ENCODE peak calls at places on chromosomes 12 and 14, in nine cellular contexts. A is AG04450; S is Daoy; P is NCI-H2029; V is Ammon's horn; F is HCT116; O is stimulated activated CD8-positive, alpha-beta memory T cell treated with anti-CD3 and anti-CD28 coated beads, Interleukin-12 subunit alpha, Interleukin-12 subunit beta, amount 100 ng/mL, for 4 hours; T is T-helper 17 cell; M is hippocampal formation. G is an unnamed sample.

GRCh38 chr14:105034314-105035039 is 13.6 kb upstream of the CDCA4 start:
- DNase-seq in A (no peak), O (no peak), S (no peak), M (no peak), F (no peak), T (no peak), V (no peak), P (no peak), G (no peak)

GRCh38 chr12:19946549-19946948 is 421.8 kb upstream of the PDE3A start:
- DNase-seq in V (peak; percentile 57), S (peak; percentile 74), M (no peak), T (no peak), A (peak; percentile 81), P (no peak), O (no peak), F (no peak), G (peak; percentile 92)

GRCh38 chr14:72851660-72852059 is 42.2 kb downstream of the DPF3 start:
- DNase-seq in F (no peak), S (no peak), T (no peak), O (no peak), P (no peak), V (no peak), M (no peak), A (no peak), G (no peak)

GRCh38 chr14:54446201-54446693 is 5.1 kb upstream of the CNIH1 start:
- DNase-seq in A (no peak), F (no peak), M (no peak), V (peak; percentile 25), O (no peak), P (peak; percentile 83), T (no peak), S (no peak), G (no peak)

GRCh38 chr14:100149789-100150611 is 9.4 kb downstream of the DEGS2 start:
- DNase-seq in O (no peak), F (no peak), A (no peak), M (no peak), P (peak; percentile 39), S (no peak), V (no peak), T (no peak), G (no peak)

GRCh38 chr12:3158851-3159465 is 81.8 kb downstream of the TSPAN9 start:
- DNase-seq in F (no peak), O (no peak), T (no peak), V (no peak), P (no peak), A (no peak), M (no peak), S (no peak), G (no peak)

GRCh38 chr14:68608235-68608962 is 184.5 kb downstream of the ZFP36L1 start:
- DNase-seq in S (no peak), A (no peak), T (no peak), O (no peak), V (peak; percentile 77), P (no peak), M (peak; percentile 12), F (no peak), G (no peak)

GRCh38 chr12:123976227-123976826 is 3.3 kb downstream of the ZNF664 start:
- DNase-seq in F (no peak), P (no peak), M (no peak), V (no peak), O (no peak), T (no peak), A (no peak), S (no peak), G (no peak)

GRCh38 chr14:52876311-52876710 is 74.5 kb downstream of the FERMT2 start:
- DNase-seq in O (no peak), S (no peak), P (no peak), T (no peak), M (no peak), F (no peak), V (no peak), A (no peak), G (no peak)

GRCh38 chr12:93677195-93678064 is at the start of gene CRADD:
- DNase-seq in M (peak; percentile 97), T (peak; percentile 73), S (peak; percentile 95), V (peak; percentile 96), F (peak; percentile 97), P (peak; percentile 93), A (peak; percentile 97), O (peak; percentile 69), G (peak; percentile 98)

GRCh38 chr12:82870825-82871377 is 184.2 kb downstream of the TMTC2 start:
- DNase-seq in O (no peak), S (no peak), P (no peak), V (peak; percentile 31), F (no peak), M (peak; percentile 58), A (no peak), T (no peak), G (no peak)

GRCh38 chr12:23169012-23170003 is 544.3 kb downstream of the ETNK1 start:
- DNase-seq in O (no peak), T (no peak), S (no peak), A (no peak), P (no peak), V (no peak), M (no peak), F (no peak), G (no peak)

GRCh38 chr12:89695100-89695499 is 13.5 kb downstream of the ATP2B1 start:
- DNase-seq in V (no peak), T (no peak), M (no peak), O (no peak), A (peak; percentile 11), P (no peak), S (peak; percentile 59), F (no peak), G (no peak)

GRCh38 chr12:6114476-6114870 is 10.0 kb downstream of the VWF start:
- DNase-seq in P (no peak), O (no peak), A (no peak), S (no peak), V (no peak), T (no peak), F (no peak), M (no peak), G (no peak)

GRCh38 chr14:24630872-24631477 is 3.0 kb downstream of the GZMB start:
- DNase-seq in P (peak; percentile 83), S (no peak), A (no peak), T (no peak), V (no peak), O (no peak), M (no peak), F (no peak), G (no peak)

GRCh38 chr14:56196274-56196673 is 78.1 kb downstream of the PELI2 start:
- DNase-seq in F (no peak), M (no peak), S (no peak), T (no peak), P (no peak), V (no peak), O (no peak), A (peak; percentile 33), G (no peak)

GRCh38 chr12:132689227-132689626 is 1.8 kb downstream of the PXMP2 start:
- DNase-seq in T (no peak), S (no peak), V (no peak), P (no peak), M (no peak), F (no peak), O (no peak), A (no peak), G (no peak)

GRCh38 chr14:58216544-58216943 is 16.6 kb downstream of the ACTR10 start:
- DNase-seq in F (no peak), V (no peak), O (no peak), S (peak; percentile 41), A (no peak), T (no peak), M (no peak), P (no peak), G (no peak)

GRCh38 chr12:66881401-66881800 is 202.5 kb upstream of the GRIP1 start:
- DNase-seq in A (no peak), V (no peak), O (no peak), P (no peak), M (no peak), T (no peak), S (no peak), F (no peak), G (no peak)

GRCh38 chr12:119208626-119209061 is 29.9 kb downstream of the HSPB8 start:
- DNase-seq in S (peak; percentile 50), A (no peak), T (no peak), M (peak; percentile 53), O (no peak), F (no peak), V (peak; percentile 75), P (peak; percentile 85), G (no peak)

GRCh38 chr14:96953443-96953842 is 156.3 kb downstream of the VRK1 start:
- DNase-seq in M (no peak), P (no peak), O (no peak), S (no peak), F (no peak), V (no peak), A (no peak), T (no peak), G (no peak)

GRCh38 chr14:105165134-105165704 is 3.4 kb downstream of the JAG2 start:
- DNase-seq in O (no peak), A (no peak), S (no peak), F (no peak), V (no peak), T (no peak), M (no peak), P (no peak), G (no peak)

GRCh38 chr12:84964048-84964447 is 51.4 kb upstream of the SLC6A15 start:
- DNase-seq in S (no peak), O (no peak), V (no peak), T (no peak), F (no peak), P (no peak), M (no peak), A (no peak), G (no peak)

GRCh38 chr12:78933014-78933413 is 68.4 kb downstream of the SYT1 start:
- DNase-seq in P (no peak), F (no peak), O (no peak), T (no peak), A (no peak), S (no peak), V (no peak), M (no peak), G (no peak)

GRCh38 chr12:47812797-47813490 is 6.8 kb downstream of the HDAC7 start:
- DNase-seq in O (peak; percentile 90), T (peak; percentile 83), S (peak; percentile 94), F (no peak), M (no peak), P (no peak), V (peak; percentile 70), A (no peak), G (no peak)

GRCh38 chr12:131773582-131774221 is 54.5 kb upstream of the MMP17 start:
- DNase-seq in T (no peak), P (no peak), V (no peak), A (no peak), F (no peak), O (no peak), S (no peak), M (no peak), G (no peak)

G was measured in glomerular endothelial cell.